ENCODE peak calls at places on chromosome X, in five cellular contexts. L, G, I, J and U are unnamed samples.

GRCh38 chrX:16822723-16823122 is 36.5 kb downstream of the TXLNG start:
- DNase-seq in L (no peak), G (peak), I (no peak), J (no peak), U (no peak)

GRCh38 chrX:112941209-112941788 is 100.7 kb upstream of the AMOT start:
- DNase-seq in L (no peak), G (no peak), I (no peak), J (no peak), U (no peak)

GRCh38 chrX:21738145-21738949 is 19.6 kb downstream of the SMPX start:
- DNase-seq in L (no peak), G (no peak), I (peak), J (no peak), U (no peak)

GRCh38 chrX:96407501-96407900 is 277.1 kb upstream of the DIAPH2 start:
- DNase-seq in L (no peak), G (no peak), I (no peak), J (peak), U (peak)

GRCh38 chrX:86711531-86712180 is 563.4 kb downstream of the DACH2 start:
- DNase-seq in L (no peak), G (no peak), I (no peak), J (no peak), U (no peak)

GRCh38 chrX:132023896-132024386 is 839 bp downstream of the STK26 start:
- DNase-seq in L (peak), G (peak), I (peak), J (no peak), U (no peak)

GRCh38 chrX:153474266-153474665 is 3.9 kb upstream of the HAUS7 start:
- DNase-seq in L (no peak), G (no peak), I (no peak), J (no peak), U (no peak)

GRCh38 chrX:110847334-110847733 is 51.7 kb upstream of the CHRDL1 start:
- DNase-seq in L (peak), G (peak), I (peak), J (peak), U (no peak)

GRCh38 chrX:37348237-37349130 is 680 bp upstream of the PRRG1 start:
- DNase-seq in L (no peak), G (peak), I (no peak), J (no peak), U (no peak)

GRCh38 chrX:132592880-132593279 is 104.0 kb upstream of the MBNL3 start:
- DNase-seq in L (no peak), G (no peak), I (peak), J (no peak), U (no peak)

GRCh38 chrX:73267206-73267605 is 52.6 kb upstream of the NAP1L2 start:
- DNase-seq in L (no peak), G (no peak), I (no peak), J (no peak), U (no peak)

GRCh38 chrX:113275769-113276168 is 435.1 kb upstream of the AMOT start:
- DNase-seq in L (no peak), G (no peak), I (no peak), J (no peak), U (no peak)

GRCh38 chrX:39814391-39814790 is 283.4 kb downstream of the BCOR start:
- DNase-seq in L (peak), G (peak), I (no peak), J (no peak), U (no peak)

GRCh38 chrX:47540754-47541538 is 20.1 kb upstream of the ARAF start:
- DNase-seq in L (peak), G (peak), I (peak), J (peak), U (peak)

GRCh38 chrX:134734343-134735001 is 76.2 kb upstream of the PLAC1 start:
- DNase-seq in L (no peak), G (no peak), I (no peak), J (no peak), U (no peak)

GRCh38 chrX:55057691-55058249 is 17.1 kb upstream of the PAGE2B start:
- DNase-seq in L (peak), G (peak), I (peak), J (no peak), U (no peak)

GRCh38 chrX:139126493-139126892 is 404.0 kb upstream of the F9 start:
- DNase-seq in L (peak), G (peak), I (peak), J (no peak), U (no peak)

GRCh38 chrX:77003956-77004355 is 443.2 kb upstream of the FGF16 start:
- DNase-seq in L (no peak), G (peak), I (no peak), J (no peak), U (no peak)

GRCh38 chrX:126165721-126166401 is at the start of gene DCAF12L2:
- DNase-seq in L (no peak), G (no peak), I (peak), J (no peak), U (no peak)

GRCh38 chrX:119942831-119943184 is 743 bp downstream of the NKAP start:
- DNase-seq in L (no peak), G (no peak), I (no peak), J (no peak), U (no peak)

GRCh38 chrX:112163916-112164315 is 81.3 kb upstream of the TRPC5 start:
- DNase-seq in L (no peak), G (peak), I (no peak), J (peak), U (peak)

GRCh38 chrX:13898084-13898483 is 81.2 kb upstream of the GPM6B start:
- DNase-seq in L (no peak), G (no peak), I (peak), J (no peak), U (no peak)

GRCh38 chrX:30653415-30654131 is at the start of gene GK:
- DNase-seq in L (no peak), G (no peak), I (no peak), J (no peak), U (no peak)

GRCh38 chrX:17860811-17861495 is at the start of gene RAI2:
- DNase-seq in L (no peak), G (no peak), I (peak), J (no peak), U (no peak)

GRCh38 chrX:70044541-70045245 is 5.0 kb downstream of the AWAT2 start:
- DNase-seq in L (no peak), G (no peak), I (no peak), J (no peak), U (no peak)

GRCh38 chrX:153829799-153830631 is at the start of gene PDZD4:
- DNase-seq in L (no peak), G (no peak), I (peak), J (no peak), U (no peak)

GRCh38 chrX:9678215-9678980 is 87.2 kb downstream of the GPR143 start:
- DNase-seq in L (no peak), G (no peak), I (no peak), J (no peak), U (no peak)

GRCh38 chrX:150958177-150958576 is 25.0 kb upstream of the HMGB3 start:
- DNase-seq in L (no peak), G (no peak), I (no peak), J (no peak), U (no peak)